ENCODE peak calls at places on chromosomes 13 and 19, in five cellular contexts. L, V, B, H and R are unnamed samples.

GRCh38 chr13:33657274-33657673 is 160.7 kb upstream of the RFC3 start:
- DNase-seq in L (no peak), V (no peak), B (no peak), H (no peak), R (no peak)

GRCh38 chr19:1847684-1848398 is 442 bp downstream of the REXO1 start:
- DNase-seq in L (no peak), V (peak; percentile 90), B (no peak), H (no peak), R (peak; percentile 61)

GRCh38 chr13:22777207-22777606 is 403.6 kb upstream of the SGCG start:
- DNase-seq in L (no peak), V (no peak), B (no peak), H (no peak), R (no peak)

GRCh38 chr13:32178763-32179162 is 136.4 kb downstream of the ZAR1L start:
- DNase-seq in L (no peak), V (no peak), B (no peak), H (no peak), R (no peak)

GRCh38 chr13:110942248-110942981 is 27.5 kb upstream of the ANKRD10 start:
- DNase-seq in L (no peak), V (no peak), B (no peak), H (no peak), R (no peak)

GRCh38 chr13:104984296-104984818 is 1551.1 kb downstream of the EFNB2 start:
- DNase-seq in L (no peak), V (no peak), B (no peak), H (peak; percentile 39), R (no peak)

GRCh38 chr13:47901451-47901850 is 99.6 kb downstream of the SUCLA2 start:
- DNase-seq in L (no peak), V (no peak), B (no peak), H (no peak), R (no peak)

GRCh38 chr19:50780753-50781480 is 9.3 kb upstream of the ACP4 start:
- DNase-seq in L (no peak), V (no peak), B (no peak), H (no peak), R (no peak)

GRCh38 chr13:36804588-36804987 is 14.4 kb upstream of the RFXAP start:
- DNase-seq in L (no peak), V (no peak), B (no peak), H (no peak), R (no peak)

GRCh38 chr13:91078093-91078679 is 269.3 kb upstream of the MIR17HG start:
- DNase-seq in L (no peak), V (no peak), B (no peak), H (no peak), R (no peak)

GRCh38 chr19:9827325-9828238 is at the start of gene UBL5:
- DNase-seq in L (peak; percentile 97), V (peak; percentile 88), B (peak; percentile 93), H (peak; percentile 92), R (peak; percentile 94)

GRCh38 chr13:99967884-99968520 is 3.6 kb downstream of the ZIC5 start:
- DNase-seq in L (no peak), V (peak; percentile 86), B (no peak), H (no peak), R (no peak)

GRCh38 chr19:35555301-35556005 is 8.0 kb downstream of the ATP4A start:
- DNase-seq in L (no peak), V (no peak), B (no peak), H (no peak), R (no peak)

GRCh38 chr19:31146546-31147183 is 202.6 kb downstream of the TSHZ3 start:
- DNase-seq in L (no peak), V (no peak), B (no peak), H (no peak), R (no peak)

GRCh38 chr19:27770095-27770494 is 1442.9 kb downstream of the UQCRFS1 start:
- DNase-seq in L (no peak), V (no peak), B (no peak), H (no peak), R (no peak)

GRCh38 chr19:41001243-41001971 is 10.3 kb downstream of the CYP2B6 start:
- DNase-seq in L (no peak), V (no peak), B (no peak), H (no peak), R (no peak)

GRCh38 chr13:47976325-47976724 is 24.7 kb downstream of the SUCLA2 start:
- DNase-seq in L (no peak), V (no peak), B (no peak), H (no peak), R (no peak)

GRCh38 chr19:17125728-17126677 is 50.4 kb downstream of the MYO9B start:
- DNase-seq in L (no peak), V (peak; percentile 61), B (no peak), H (peak; percentile 47), R (peak; percentile 68)

GRCh38 chr13:95882121-95882520 is 171.1 kb downstream of the UGGT2 start:
- DNase-seq in L (no peak), V (no peak), B (no peak), H (peak; percentile 34), R (no peak)

GRCh38 chr19:9644472-9644871 is 23.4 kb upstream of the ZNF561 start:
- DNase-seq in L (no peak), V (no peak), B (no peak), H (no peak), R (no peak)

GRCh38 chr13:46288570-46289259 is 77.0 kb downstream of the LRRC63 start:
- DNase-seq in L (no peak), V (no peak), B (no peak), H (no peak), R (no peak)

GRCh38 chr19:13302521-13303270 is 152.5 kb downstream of the IER2 start:
- DNase-seq in L (no peak), V (no peak), B (no peak), H (no peak), R (no peak)

GRCh38 chr13:109748677-109749076 is 37.7 kb downstream of the IRS2 start:
- DNase-seq in L (peak; percentile 78), V (no peak), B (no peak), H (no peak), R (no peak)

GRCh38 chr19:46610851-46611770 is 10.0 kb downstream of the CALM3 start:
- DNase-seq in L (no peak), V (no peak), B (peak; percentile 65), H (no peak), R (peak; percentile 15)

GRCh38 chr13:109541081-109541480 is 245.3 kb downstream of the IRS2 start:
- DNase-seq in L (no peak), V (no peak), B (no peak), H (no peak), R (no peak)

GRCh38 chr13:113149711-113150544 is 8.5 kb upstream of the PROZ start:
- DNase-seq in L (no peak), V (no peak), B (no peak), H (no peak), R (no peak)

GRCh38 chr13:32895296-32895695 is 120.9 kb upstream of the KL start:
- DNase-seq in L (peak; percentile 17), V (no peak), B (no peak), H (no peak), R (no peak)

GRCh38 chr19:33186431-33186830 is 7.7 kb upstream of the LRP3 start:
- DNase-seq in L (no peak), V (no peak), B (no peak), H (no peak), R (no peak)

GRCh38 chr13:113848020-113848419 is 15.9 kb downstream of the GAS6 start:
- DNase-seq in L (no peak), V (no peak), B (no peak), H (no peak), R (no peak)

GRCh38 chr13:114130708-114131580 is 1.5 kb downstream of the RASA3 start:
- DNase-seq in L (no peak), V (peak; percentile 84), B (no peak), H (no peak), R (peak; percentile 53)

GRCh38 chr19:15025237-15025636 is 24.0 kb upstream of the CASP14 start:
- DNase-seq in L (no peak), V (no peak), B (no peak), H (no peak), R (no peak)
- TF ChIP-seq CTCF in L (no peak), V (no peak), B (peak; percentile 13), H (no peak), R (no peak)

DNA sequence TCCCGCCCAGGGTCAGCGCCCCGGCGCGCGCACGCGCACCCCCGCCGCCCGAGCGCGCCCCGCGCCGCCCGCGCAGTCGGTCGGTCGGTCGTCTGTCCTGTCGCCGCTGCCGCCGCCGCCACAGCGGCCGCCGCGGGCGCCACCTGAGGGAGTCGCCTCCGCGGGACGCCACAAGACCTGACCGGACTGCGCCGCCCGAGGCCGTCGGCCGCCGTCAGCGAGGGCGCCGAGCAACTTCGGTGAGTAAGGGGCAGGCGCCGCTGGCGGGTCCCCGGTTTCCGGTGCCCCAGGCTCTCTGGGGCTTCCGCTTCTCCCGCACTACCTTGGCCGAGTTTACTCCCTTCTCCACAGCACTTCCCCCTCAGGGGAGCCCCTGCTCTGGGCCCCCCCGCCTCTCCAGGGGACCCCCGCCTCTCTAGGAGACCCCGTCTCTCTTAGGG is 19.6 kb upstream of the GATAD2A start:
- DNase-seq in L (no peak), V (peak; percentile 95), B (peak; percentile 81), H (no peak), R (no peak)
- TF ChIP-seq POLR2AphosphoS5 in L (no peak), V (no peak), B (no peak), H (no peak), R (no peak)

GRCh38 chr13:97254809-97255208 is 32.7 kb downstream of the MBNL2 start:
- DNase-seq in L (no peak), V (no peak), B (no peak), H (no peak), R (no peak)
- TF ChIP-seq EP300 in L (no peak), V (no peak), B (no peak), H (no peak), R (no peak)

GRCh38 chr19:8151499-8152035 is 2.2 kb upstream of the FBN3 start:
- DNase-seq in L (no peak), V (no peak), B (no peak), H (no peak), R (no peak)

GRCh38 chr19:8150178-8150865 is 930 bp upstream of the FBN3 start:
- DNase-seq in L (no peak), V (no peak), B (no peak), H (no peak), R (no peak)

GRCh38 chr19:8148410-8149231 is 771 bp downstream of the FBN3 start:
- DNase-seq in L (no peak), V (peak; percentile 84), B (no peak), H (no peak), R (no peak)

GRCh38 chr19:8149261-8150094 is at the start of gene FBN3:
- DNase-seq in L (no peak), V (peak; percentile 87), B (no peak), H (no peak), R (no peak)

GRCh38 chr19:8150998-8151397 is 1.6 kb upstream of the FBN3 start:
- DNase-seq in L (no peak), V (no peak), B (no peak), H (no peak), R (no peak)
- TF ChIP-seq CTCF in L (no peak), V (no peak), B (no peak), H (no peak), R (no peak)

DNA sequence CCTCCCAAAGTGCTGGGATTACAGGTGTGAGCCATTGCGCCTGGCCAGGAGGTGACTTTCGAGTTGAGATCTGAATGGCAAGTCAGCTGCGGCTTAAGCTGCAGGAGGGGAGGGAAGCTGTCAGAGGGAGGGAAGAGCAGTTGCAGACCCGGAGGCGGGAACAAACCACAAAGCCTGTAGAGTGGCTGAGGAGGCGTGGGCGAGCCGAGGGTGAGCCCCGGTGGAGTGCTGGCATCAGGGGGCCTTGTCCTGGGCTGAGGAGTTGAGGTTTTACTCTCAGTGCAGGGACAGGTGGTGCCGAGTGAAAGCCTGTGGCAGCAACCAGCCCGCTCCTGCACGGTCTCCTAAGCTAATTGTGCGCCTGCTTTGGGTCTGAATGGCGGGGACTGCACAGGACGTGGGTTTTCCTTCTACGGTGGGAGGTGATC is 24.2 kb downstream of the PPP1R37 start:
- DNase-seq in L (no peak), V (no peak), B (no peak), H (no peak), R (peak; percentile 65)
- TF ChIP-seq POLR2AphosphoS5 in L (no peak), V (no peak), B (no peak), H (no peak), R (no peak)